ENCODE peak calls at places on chromosome 11, in five cellular contexts. W is IMR-90, X is mesenchymal stem cell, N is H1, I is trophoblast cell. J is an unnamed sample.

GRCh38 chr11:65868076-65868667 is 4.4 kb downstream of the EFEMP2 start:
- DNase-seq in W (no peak), X (peak), N (no peak), I (no peak), J (peak)

GRCh38 chr11:47464479-47464878 is 15.5 kb upstream of the RAPSN start:
- DNase-seq in W (peak), X (peak), N (no peak), I (no peak), J (peak)

GRCh38 chr11:65112551-65113360 is 1.1 kb downstream of the TM7SF2 start:
- DNase-seq in W (peak), X (peak), N (no peak), I (peak), J (no peak)

GRCh38 chr11:77320351-77320750 is 18.9 kb upstream of the GDPD4 start:
- DNase-seq in W (peak), X (no peak), N (no peak), I (no peak), J (no peak)

GRCh38 chr11:77381749-77382693 is 80.5 kb upstream of the GDPD4 start:
- DNase-seq in W (peak), X (peak), N (no peak), I (no peak), J (no peak)

GRCh38 chr11:48081151-48082010 is 101.0 kb downstream of the PTPRJ start:
- DNase-seq in W (peak), X (peak), N (no peak), I (peak), J (no peak)

GRCh38 chr11:12042215-12042676 is 33.8 kb upstream of the DKK3 start:
- DNase-seq in W (peak), X (peak), N (no peak), I (peak), J (no peak)

GRCh38 chr11:131977231-131977630 is 606.8 kb downstream of the NTM start:
- DNase-seq in W (peak), X (peak), N (no peak), I (peak), J (no peak)

GRCh38 chr11:67648140-67648795 is 2.3 kb downstream of the ACY3 start:
- DNase-seq in W (no peak), X (no peak), N (no peak), I (peak), J (no peak)

GRCh38 chr11:121553806-121554205 is 101.0 kb upstream of the SORL1-AS1 start:
- DNase-seq in W (peak), X (no peak), N (no peak), I (peak), J (no peak)

GRCh38 chr11:104120493-104121200 is 43.3 kb downstream of the PDGFD start:
- DNase-seq in W (no peak), X (no peak), N (no peak), I (no peak), J (no peak)

GRCh38 chr11:32090774-32091370 is at the start of gene RCN1:
- DNase-seq in W (peak), X (peak), N (peak), I (peak), J (peak)

GRCh38 chr11:31059529-31059928 is 310.0 kb downstream of the DCDC1 start:
- DNase-seq in W (no peak), X (no peak), N (no peak), I (no peak), J (no peak)

GRCh38 chr11:86636275-86636674 is 36.1 kb downstream of the ME3 start:
- DNase-seq in W (peak), X (peak), N (no peak), I (peak), J (no peak)

GRCh38 chr11:36492724-36493304 is 17.3 kb downstream of the TRAF6 start:
- DNase-seq in W (peak), X (peak), N (no peak), I (peak), J (peak)

GRCh38 chr11:111440416-111441205 is 61.5 kb upstream of the POU2AF1 start:
- DNase-seq in W (no peak), X (no peak), N (no peak), I (peak), J (no peak)

GRCh38 chr11:76690736-76691135 is 20.2 kb upstream of the LRRC32 start:
- DNase-seq in W (peak), X (peak), N (no peak), I (peak), J (no peak)

GRCh38 chr11:4181780-4182721 is 87.5 kb downstream of the RRM1 start:
- DNase-seq in W (peak), X (peak), N (peak), I (peak), J (peak)

GRCh38 chr11:101008961-101009684 is 120.5 kb downstream of the PGR start:
- DNase-seq in W (no peak), X (no peak), N (no peak), I (no peak), J (no peak)

GRCh38 chr11:126318642-126319373 is 14.9 kb downstream of the DCPS start:
- DNase-seq in W (peak), X (peak), N (no peak), I (no peak), J (no peak)

GRCh38 chr11:75785187-75785586 is 16.6 kb downstream of the DGAT2 start:
- DNase-seq in W (no peak), X (no peak), N (no peak), I (no peak), J (no peak)

GRCh38 chr11:122487669-122488068 is 167.9 kb upstream of the UBASH3B start:
- DNase-seq in W (no peak), X (no peak), N (no peak), I (no peak), J (no peak)

GRCh38 chr11:65189191-65189590 is 7.5 kb downstream of the CAPN1 start:
- DNase-seq in W (no peak), X (no peak), N (no peak), I (no peak), J (no peak)

GRCh38 chr11:121696177-121696863 is 243.6 kb upstream of the SORL1-AS1 start:
- DNase-seq in W (no peak), X (no peak), N (no peak), I (peak), J (no peak)

GRCh38 chr11:46421257-46421880 is 29.8 kb upstream of the CHRM4 start:
- DNase-seq in W (no peak), X (no peak), N (no peak), I (no peak), J (no peak)

DNA sequence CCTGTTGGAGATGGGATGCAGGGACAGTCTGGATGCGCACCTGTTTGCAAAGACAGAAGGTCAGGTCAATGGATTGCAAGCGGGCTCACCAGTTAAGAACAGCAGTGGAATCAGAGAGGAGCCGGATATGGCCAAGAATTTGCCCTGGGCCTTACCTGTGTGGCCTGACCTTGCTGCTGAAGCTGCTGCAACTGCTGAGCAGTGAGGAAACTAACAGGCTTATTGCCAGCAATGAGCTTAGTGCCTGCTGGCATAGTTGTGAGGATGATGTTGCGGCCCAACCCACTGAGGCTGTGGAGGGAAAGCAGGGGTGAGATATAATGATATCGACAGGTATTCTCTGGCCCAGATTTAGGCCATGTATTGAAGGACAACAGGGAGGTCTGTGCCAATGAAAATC is 30.6 kb downstream of the NFRKB start:
- DNase-seq in W (no peak), X (no peak), N (no peak), I (peak), J (no peak)
- H3K4me3 ChIP-seq in W (no peak), X (no peak), N (no peak), I (no peak), J (peak)

GRCh38 chr11:18710545-18710944 is 12.0 kb downstream of the TMEM86A start:
- DNase-seq in W (no peak), X (no peak), N (no peak), I (no peak), J (no peak)

GRCh38 chr11:18714443-18714780 is 11.6 kb downstream of the IGSF22 start:
- DNase-seq in W (no peak), X (no peak), N (no peak), I (no peak), J (no peak)

GRCh38 chr11:18713646-18714442 is 12.1 kb downstream of the IGSF22 start:
- DNase-seq in W (no peak), X (no peak), N (no peak), I (no peak), J (no peak)

GRCh38 chr11:18720086-18720810 is 5.7 kb downstream of the IGSF22 start:
- DNase-seq in W (peak), X (no peak), N (no peak), I (no peak), J (no peak)

DNA sequence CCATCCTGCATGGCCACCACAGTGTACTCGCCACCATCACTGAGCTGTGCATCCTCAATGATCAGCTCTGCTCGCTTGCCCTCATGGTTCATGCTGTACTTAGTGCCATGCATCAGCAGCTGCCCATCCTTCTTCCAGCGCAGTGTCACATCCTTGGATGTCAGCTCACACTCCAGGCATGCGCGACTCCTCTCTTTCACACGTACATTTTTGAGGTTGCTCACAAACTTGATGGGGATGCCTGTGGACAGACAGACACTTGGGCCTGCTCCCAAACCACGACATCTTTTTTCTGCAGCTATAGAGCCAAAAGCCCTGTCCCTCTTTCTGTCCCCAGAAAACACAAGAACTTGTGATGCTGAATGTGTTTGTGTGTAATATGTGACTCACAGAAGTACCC is 10.5 kb downstream of the IGSF22 start:
- DNase-seq in W (no peak), X (no peak), N (no peak), I (no peak), J (no peak)
- H3K23ac ChIP-seq in W (no peak), X (no peak), N (no peak), I (no peak), J (peak)

GRCh38 chr11:128653828-128654231 is 40.0 kb upstream of the FLI1 start:
- DNase-seq in W (peak), X (peak), N (no peak), I (peak), J (no peak)
- H3K14ac ChIP-seq in W (no peak), X (no peak), N (no peak), I (no peak), J (no peak)

DNA sequence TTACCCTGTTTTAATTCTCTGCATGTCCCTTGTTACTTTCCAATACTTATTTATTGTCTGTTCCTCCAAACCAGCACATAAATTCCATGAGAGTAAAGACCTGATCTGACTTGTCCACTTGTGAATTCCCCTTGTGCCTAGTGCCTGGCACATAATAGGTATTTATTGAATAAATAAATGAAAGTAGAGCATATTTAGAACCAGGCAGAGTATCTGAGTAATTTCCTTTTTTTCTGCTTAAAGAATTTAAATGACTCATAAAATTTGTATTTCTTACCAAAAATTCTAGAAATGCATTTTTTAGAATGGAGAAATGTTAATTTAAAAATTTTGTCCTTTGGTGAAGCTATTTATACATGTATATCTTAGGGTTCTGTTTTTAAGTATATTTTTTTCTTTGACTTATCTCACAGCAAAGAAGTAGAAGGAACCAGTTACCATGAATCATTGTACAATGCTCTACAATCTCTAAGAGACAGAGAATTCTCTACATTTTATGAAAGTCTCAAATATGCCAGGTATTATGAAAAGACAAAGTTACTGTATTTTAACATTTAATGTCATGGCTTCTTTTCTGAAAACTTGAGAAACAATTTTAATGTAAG is 96.8 kb downstream of the ATM start:
- DNase-seq in W (peak), X (no peak), N (no peak), I (peak), J (no peak)
- H3K4me3 ChIP-seq in W (no peak), X (no peak), N (no peak), I (no peak), J (no peak)

GRCh38 chr11:119121811-119122124 is 388 bp downstream of the HINFP start:
- DNase-seq in W (no peak), X (no peak), N (no peak), I (no peak), J (no peak)
- H3K23ac ChIP-seq in W (peak), X (no peak), N (no peak), I (no peak), J (peak)

GRCh38 chr11:2982214-2982613 is 9.9 kb downstream of the NAP1L4 start:
- DNase-seq in W (no peak), X (no peak), N (no peak), I (no peak), J (no peak)
- H3K14ac ChIP-seq in W (no peak), X (no peak), N (no peak), I (no peak), J (no peak)

GRCh38 chr11:7512525-7513209 is 1.1 kb upstream of the PPFIBP2 start:
- DNase-seq in W (no peak), X (peak), N (no peak), I (peak), J (no peak)

GRCh38 chr11:7514099-7514725 is 413 bp downstream of the PPFIBP2 start:
- DNase-seq in W (no peak), X (peak), N (no peak), I (peak), J (no peak)

GRCh38 chr11:7516488-7516887 is 2.7 kb downstream of the PPFIBP2 start:
- DNase-seq in W (no peak), X (no peak), N (no peak), I (no peak), J (no peak)

GRCh38 chr11:7513210-7514098 is at the start of gene PPFIBP2:
- DNase-seq in W (peak), X (peak), N (no peak), I (peak), J (peak)

DNA sequence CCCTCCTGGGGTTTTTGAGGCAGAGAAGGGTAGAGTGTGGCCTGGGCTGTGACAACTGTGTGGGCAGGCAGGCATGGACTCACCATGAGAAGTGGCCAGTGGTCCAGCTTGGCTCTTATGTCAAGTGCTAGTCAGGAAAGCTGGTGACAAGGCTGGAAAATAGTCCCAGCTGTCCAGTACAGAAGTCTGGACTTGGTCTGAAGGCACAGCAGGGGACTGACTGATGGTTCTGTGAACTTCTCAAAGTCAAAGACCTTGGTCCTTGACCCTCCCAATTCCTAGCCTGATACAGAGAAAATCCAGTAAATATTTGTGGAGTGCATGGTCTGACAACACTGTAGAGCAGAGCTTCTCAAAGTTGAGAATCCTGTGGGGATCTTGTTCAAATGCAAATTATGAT is 1.7 kb downstream of the PPFIBP2 start:
- DNase-seq in W (no peak), X (no peak), N (no peak), I (no peak), J (no peak)
- H3K4me3 ChIP-seq in W (no peak), X (no peak), N (no peak), I (no peak), J (no peak)